ENCODE peak calls at places on chromosome 12, in seven cellular contexts. P, Y, T, E, N, B and Z are unnamed samples.

GRCh38 chr12:45348311-45348710 is 132.4 kb downstream of the ANO6 start:
- DNase-seq in Y (no peak), N (no peak), B (no peak), E (no peak), T (no peak), P (no peak), Z (no peak)

GRCh38 chr12:96196781-96197180 is 2.6 kb downstream of the ELK3 start:
- DNase-seq in N (no peak), T (no peak), Y (no peak), P (no peak), B (no peak), E (peak; percentile 75), Z (no peak)

GRCh38 chr12:111932241-111932640 is 80.7 kb downstream of the TMEM116 start:
- DNase-seq in B (no peak), Y (no peak), E (no peak), N (no peak), T (no peak), P (no peak), Z (no peak)

GRCh38 chr12:88393017-88393767 is 187.1 kb downstream of the KITLG start:
- DNase-seq in B (no peak), T (no peak), P (no peak), E (peak; percentile 46), N (no peak), Y (no peak), Z (no peak)

GRCh38 chr12:30438526-30439120 is 257.0 kb downstream of the IPO8 start:
- DNase-seq in B (no peak), E (no peak), Y (no peak), N (no peak), T (no peak), P (no peak), Z (no peak)

GRCh38 chr12:132388379-132389015 is 59.1 kb upstream of the GALNT9 start:
- DNase-seq in Y (peak; percentile 24), T (no peak), P (no peak), N (no peak), E (no peak), B (no peak), Z (no peak)

GRCh38 chr12:120534203-120534702 is at the start of gene RNF10:
- DNase-seq in E (peak; percentile 90), N (peak; percentile 82), T (peak; percentile 89), Y (peak; percentile 83), B (peak; percentile 53), P (peak; percentile 70), Z (peak; percentile 86)

GRCh38 chr12:13609874-13610273 is 371.5 kb downstream of the GRIN2B start:
- DNase-seq in Y (no peak), B (no peak), E (no peak), P (no peak), N (no peak), T (no peak), Z (no peak)

GRCh38 chr12:46785413-46785812 is 40.4 kb downstream of the SLC38A4 start:
- DNase-seq in B (no peak), Y (no peak), P (no peak), E (no peak), T (no peak), N (no peak), Z (no peak)

GRCh38 chr12:109870648-109871047 is 9.7 kb downstream of the GLTP start:
- DNase-seq in T (no peak), N (no peak), Y (no peak), P (no peak), E (no peak), B (no peak), Z (no peak)

GRCh38 chr12:98408681-98409080 is 106.7 kb upstream of the TMPO start:
- DNase-seq in Y (no peak), B (no peak), E (no peak), N (no peak), P (no peak), T (no peak), Z (no peak)

GRCh38 chr12:15044461-15044860 is 71.6 kb downstream of the PDE6H start:
- DNase-seq in P (peak; percentile 22), E (peak; percentile 35), T (no peak), N (no peak), Y (no peak), B (no peak), Z (no peak)

GRCh38 chr12:45570501-45570900 is 159.0 kb upstream of the ARID2 start:
- DNase-seq in B (no peak), P (no peak), E (no peak), T (no peak), N (no peak), Y (no peak), Z (no peak)

GRCh38 chr12:93323625-93324165 is 54.0 kb upstream of the NUDT4 start:
- DNase-seq in Y (no peak), B (no peak), N (no peak), T (no peak), E (peak; percentile 24), P (no peak), Z (no peak)